ENCODE peak calls at places on chromosomes 4 and X, in five cellular contexts. G, O, N, I and F are unnamed samples.

GRCh38 chr4:37441231-37442061 is 196.9 kb downstream of the NWD2 start:
- DNase-seq in I (no peak), N (no peak), O (peak; percentile 50), G (no peak), F (no peak)

GRCh38 chrX:35562395-35562794 is 235.7 kb upstream of the MAGEB16 start:
- DNase-seq in I (no peak), N (no peak), G (no peak), O (no peak), F (no peak)

GRCh38 chrX:53714580-53715335 is 28.2 kb upstream of the HUWE1 start:
- DNase-seq in N (peak; percentile 53), G (peak; percentile 72), I (peak; percentile 77), O (peak; percentile 14), F (no peak)

GRCh38 chr4:33715996-33716395 is 2528.3 kb downstream of the ARAP2 start:
- DNase-seq in O (no peak), G (no peak), N (no peak), I (no peak), F (no peak)

GRCh38 chr4:149980941-149981340 is 97.3 kb upstream of the DCLK2 start:
- DNase-seq in N (no peak), G (peak; percentile 43), I (peak; percentile 47), O (peak; percentile 72), F (peak; percentile 31)

GRCh38 chr4:71050809-71051208 is 57.4 kb downstream of the DCK start:
- DNase-seq in G (no peak), O (no peak), I (no peak), N (no peak), F (no peak)

GRCh38 chr4:172998527-172999469 is 169.8 kb upstream of the GALNT7 start:
- DNase-seq in G (no peak), N (no peak), O (peak; percentile 21), I (no peak), F (no peak)

GRCh38 chrX:41981481-41982013 is 58.2 kb upstream of the CASK start:
- DNase-seq in G (no peak), O (no peak), N (no peak), I (no peak), F (no peak)

GRCh38 chrX:48083212-48083611 is 11.8 kb upstream of the ZNF630 start:
- DNase-seq in G (peak; percentile 56), I (peak; percentile 62), N (no peak), O (peak; percentile 56), F (no peak)

GRCh38 chr4:17324431-17324830 is 187.5 kb downstream of the QDPR start:
- DNase-seq in G (peak; percentile 69), N (no peak), I (peak; percentile 50), O (peak; percentile 50), F (peak; percentile 46)

GRCh38 chr4:111070390-111070789 is 447.5 kb upstream of the PITX2 start:
- DNase-seq in N (no peak), G (no peak), I (no peak), O (no peak), F (no peak)

GRCh38 chrX:69229436-69229835 is 64.2 kb upstream of the PJA1 start:
- DNase-seq in G (no peak), N (no peak), O (no peak), I (no peak), F (no peak)

GRCh38 chr4:6250235-6250983 is 19.2 kb upstream of the WFS1 start:
- DNase-seq in I (no peak), N (no peak), O (peak; percentile 61), G (peak; percentile 72), F (no peak)

GRCh38 chr4:11615601-11616000 is 186.9 kb upstream of the HS3ST1 start:
- DNase-seq in G (no peak), O (peak; percentile 17), I (no peak), N (no peak), F (no peak)

DNA sequence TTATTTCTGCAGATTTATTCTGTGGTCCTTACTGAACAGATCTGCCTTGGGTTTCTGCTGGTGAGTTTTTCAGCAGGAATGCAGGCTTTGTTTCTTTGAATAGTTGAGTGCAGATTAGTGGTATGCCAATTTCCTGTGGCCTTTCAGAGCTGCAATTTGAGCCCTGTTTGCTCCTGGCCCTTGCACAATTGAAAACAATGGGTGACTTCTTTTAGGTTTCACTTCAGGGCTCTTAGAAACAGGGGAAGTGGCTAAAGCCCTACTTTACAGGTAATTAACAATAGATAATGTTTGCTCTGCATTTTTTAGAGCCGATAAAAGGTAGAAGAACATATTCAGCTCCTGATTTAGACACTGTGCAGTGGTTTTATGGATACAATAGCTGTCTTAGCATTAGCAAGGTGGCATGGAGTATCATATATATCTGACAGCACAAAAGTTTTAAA is 21.9 kb downstream of the SPRY1 start:
- DNase-seq in N (no peak), G (peak; percentile 62), I (no peak), O (no peak), F (no peak)
- H3K4me1 ChIP-seq in N (peaks cover 31% of the 10 kb centered on the region), G (peaks cover 11% of the 10 kb centered on the region), I (no peaks in the 10 kb centered on the region), O (peaks cover 12% of the 10 kb centered on the region), F (no peaks in the 10 kb centered on the region)

DNA sequence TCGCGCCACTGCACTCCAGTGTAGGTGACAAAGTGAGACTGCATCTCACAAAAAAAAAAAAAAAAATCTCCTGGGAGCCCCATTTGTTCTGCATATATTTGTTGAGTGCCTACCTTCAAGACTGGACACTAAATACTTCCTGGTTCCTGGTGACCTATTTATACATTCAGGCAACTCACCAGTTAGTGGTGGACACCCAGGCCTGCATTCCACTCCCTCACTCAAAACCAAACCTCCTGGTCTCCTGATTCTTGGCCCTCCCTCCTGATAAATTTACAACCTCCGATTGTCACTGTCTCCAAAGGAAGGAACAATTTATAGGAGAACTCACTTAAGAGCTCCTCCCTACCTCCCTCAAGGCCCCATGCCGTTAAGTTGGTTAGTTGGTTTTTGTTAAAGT is 3.1 kb downstream of the SYAP1 start:
- DNase-seq in I (no peak), O (no peak), N (no peak), G (no peak), F (no peak)
- H3K4me1 ChIP-seq in I (peaks cover 4% of the 10 kb centered on the region), O (peaks cover 14% of the 10 kb centered on the region), N (peaks cover 10% of the 10 kb centered on the region), G (peaks cover 7% of the 10 kb centered on the region), F (peaks cover 33% of the 10 kb centered on the region)

GRCh38 chrX:104306180-104306579 is 51.4 kb upstream of the ESX1 start:
- DNase-seq in G (no peak), O (no peak), I (no peak), N (no peak), F (no peak)

GRCh38 chrX:104310657-104311056 is 55.9 kb upstream of the ESX1 start:
- DNase-seq in O (no peak), N (no peak), G (no peak), I (no peak), F (no peak)

GRCh38 chrX:104310084-104310483 is 55.4 kb upstream of the ESX1 start:
- DNase-seq in I (no peak), O (peak; percentile 5), N (no peak), G (no peak), F (no peak)

GRCh38 chrX:104309169-104309568 is 54.4 kb upstream of the ESX1 start:
- DNase-seq in I (no peak), G (no peak), N (no peak), O (no peak), F (no peak)

GRCh38 chrX:104307341-104307740 is 52.6 kb upstream of the ESX1 start:
- DNase-seq in I (no peak), O (no peak), N (no peak), G (no peak), F (no peak)
- H3K4me1 ChIP-seq in I (no peaks in the 10 kb centered on the region), O (no peaks in the 10 kb centered on the region), N (no peaks in the 10 kb centered on the region), G (no peaks in the 10 kb centered on the region), F (no peaks in the 10 kb centered on the region)

GRCh38 chr4:118762146-118762545 is 73.8 kb downstream of the SEC24D start:
- DNase-seq in O (no peak), N (no peak), G (no peak), I (no peak), F (no peak)

GRCh38 chr4:118767109-118767508 is 68.8 kb downstream of the SEC24D start:
- DNase-seq in I (no peak), N (no peak), G (no peak), O (no peak), F (no peak)

GRCh38 chr4:118769152-118769551 is 66.8 kb downstream of the SEC24D start:
- DNase-seq in I (no peak), G (no peak), N (no peak), O (no peak), F (no peak)

GRCh38 chr4:118762753-118763477 is 73.0 kb downstream of the SEC24D start:
- DNase-seq in N (no peak), O (no peak), I (no peak), G (no peak), F (no peak)

DNA sequence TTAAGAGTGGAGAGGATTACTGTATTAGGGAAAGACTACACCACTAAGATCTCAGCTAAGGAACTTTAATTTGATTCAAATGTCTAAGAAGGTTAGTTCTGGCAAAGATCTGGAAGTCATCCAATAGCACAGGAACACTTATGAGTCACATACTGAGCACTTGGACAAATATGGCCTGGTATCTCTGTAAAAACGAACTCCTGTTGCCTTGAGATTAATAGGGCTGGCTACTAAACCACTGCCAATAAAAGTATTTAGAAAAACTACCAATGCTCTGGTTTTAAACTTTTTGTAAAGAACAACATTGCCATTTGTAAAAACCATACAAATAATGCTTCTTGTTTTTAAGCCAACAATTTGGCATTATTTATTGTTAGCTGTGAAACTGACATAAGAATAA is 70.5 kb downstream of the SEC24D start:
- DNase-seq in I (no peak), G (no peak), N (no peak), O (no peak), F (no peak)
- H3K4me1 ChIP-seq in I (no peaks in the 10 kb centered on the region), G (peaks cover 37% of the 10 kb centered on the region), N (peaks cover 13% of the 10 kb centered on the region), O (no peaks in the 10 kb centered on the region), F (peaks cover 24% of the 10 kb centered on the region)

GRCh38 chr4:108398326-108398725 is 222.1 kb upstream of the RPL34 start:
- DNase-seq in O (no peak), I (no peak), N (no peak), G (no peak), F (no peak)
- H3K4me1 ChIP-seq in O (no peaks in the 10 kb centered on the region), I (no peaks in the 10 kb centered on the region), N (no peaks in the 10 kb centered on the region), G (no peaks in the 10 kb centered on the region), F (no peaks in the 10 kb centered on the region)

GRCh38 chr4:87009095-87009648 is 74.4 kb downstream of the AFF1 start:
- DNase-seq in I (no peak), G (peak; percentile 37), O (peak; percentile 58), N (no peak), F (no peak)

GRCh38 chr4:87005369-87005689 is 70.5 kb downstream of the AFF1 start:
- DNase-seq in G (peak; percentile 51), O (no peak), I (no peak), N (no peak), F (no peak)

GRCh38 chr4:87005690-87006461 is 71.1 kb downstream of the AFF1 start:
- DNase-seq in N (no peak), G (peak; percentile 43), O (peak; percentile 51), I (no peak), F (no peak)

GRCh38 chr4:87006531-87007344 is 71.9 kb downstream of the AFF1 start:
- DNase-seq in N (peak; percentile 97), I (peak; percentile 92), G (peak; percentile 94), O (peak; percentile 95), F (peak; percentile 94)

GRCh38 chr4:87007345-87008181 is 72.8 kb downstream of the AFF1 start:
- DNase-seq in I (no peak), G (peak; percentile 41), N (peak; percentile 61), O (peak; percentile 74), F (peak; percentile 71)
- H3K4me1 ChIP-seq in I (peaks cover 58% of the 10 kb centered on the region), G (peaks cover 71% of the 10 kb centered on the region), N (peaks cover 62% of the 10 kb centered on the region), O (peaks cover 45% of the 10 kb centered on the region), F (peaks cover 48% of the 10 kb centered on the region)